ENCODE peak calls at places on chromosomes 16 and 17, in six cellular contexts. J is HCT116, P is upper lobe of left lung, W is K562, O is HepG2, T is GM12878. D is an unnamed sample.

GRCh38 chr17:81020767-81021497 is 14.0 kb upstream of the BAIAP2 start:
- ATAC-seq in W (no peak), T (no peak), O (peak), J (no peak), P (peak), D (peak)

GRCh38 chr17:49573510-49574282 is 2.0 kb upstream of the NXPH3 start:
- ATAC-seq in W (no peak), P (no peak), J (no peak), O (no peak), T (no peak), D (no peak)

GRCh38 chr17:41065829-41066624 is at the start of gene KRTAP2-4:
- ATAC-seq in T (no peak), W (peak), P (no peak), J (peak), O (no peak), D (no peak)

GRCh38 chr17:1986783-1987451 is 38.2 kb downstream of the RTN4RL1 start:
- ATAC-seq in T (no peak), O (no peak), J (no peak), P (no peak), W (peak), D (no peak)

GRCh38 chr17:61488878-61489718 is 36.9 kb downstream of the TBX4 start:
- ATAC-seq in T (no peak), P (no peak), O (peak), J (no peak), W (no peak), D (no peak)

GRCh38 chr16:28554634-28555423 is 1.1 kb downstream of the SGF29 start:
- ATAC-seq in O (no peak), T (peak), W (no peak), J (no peak), P (no peak), D (no peak)

GRCh38 chr17:50426814-50427787 is 1.1 kb downstream of the ACSF2 start:
- ATAC-seq in P (peak), W (peak), J (peak), T (peak), O (peak), D (no peak)

GRCh38 chr17:41519501-41520224 is 973 bp upstream of the KRT15 start:
- ATAC-seq in P (peak), W (peak), O (peak), T (no peak), J (no peak), D (no peak)

GRCh38 chr16:694187-694862 is 4.1 kb upstream of the WDR24 start:
- ATAC-seq in T (peak), O (peak), J (no peak), W (peak), P (no peak), D (no peak)

GRCh38 chr16:80997139-80997798 is 9.4 kb downstream of the CMC2 start:
- ATAC-seq in T (peak), W (no peak), O (peak), P (no peak), J (no peak), D (no peak)

GRCh38 chr16:4580245-4580644 is 24.1 kb downstream of the C16orf96 start:
- ATAC-seq in P (no peak), T (no peak), O (no peak), J (no peak), W (no peak), D (no peak)

GRCh38 chr17:67272312-67273050 is 27.5 kb upstream of the HELZ start:
- ATAC-seq in T (peak), P (no peak), W (peak), O (peak), J (peak), D (no peak)

GRCh38 chr17:57636274-57636673 is 108.8 kb downstream of the CCDC182 start:
- ATAC-seq in O (no peak), T (no peak), P (no peak), J (peak), W (no peak), D (no peak)

GRCh38 chr16:69520800-69521602 is 44.8 kb upstream of the NFAT5 start:
- ATAC-seq in P (no peak), W (peak), O (peak), J (no peak), T (peak), D (no peak)

GRCh38 chr16:1216296-1216619 is 8.8 kb downstream of the TPSG1 start:
- ATAC-seq in O (no peak), J (no peak), P (no peak), W (peak), T (no peak), D (no peak)

GRCh38 chr17:47219621-47220475 is 10.7 kb downstream of the MYL4 start:
- ATAC-seq in J (no peak), P (no peak), T (no peak), W (no peak), O (no peak), D (no peak)

GRCh38 chr17:80339118-80339517 is 75.8 kb upstream of the ENDOV start:
- ATAC-seq in O (peak), W (no peak), T (no peak), P (no peak), J (no peak), D (no peak)

GRCh38 chr17:80861892-80862291 is 129.7 kb upstream of the CHMP6 start:
- ATAC-seq in W (no peak), T (no peak), P (no peak), J (peak), O (no peak), D (peak)

GRCh38 chr16:15811778-15812750 is 44.8 kb downstream of the MYH11 start:
- ATAC-seq in W (no peak), O (peak), P (peak), T (no peak), J (no peak), D (peak)

GRCh38 chr17:74011963-74012362 is 191.5 kb upstream of the RPL38 start:
- ATAC-seq in P (no peak), O (peak), T (no peak), W (no peak), J (no peak), D (no peak)

GRCh38 chr17:31508310-31509094 is 117.0 kb downstream of the RAB11FIP4 start:
- ATAC-seq in T (peak), P (peak), W (peak), O (peak), J (peak), D (no peak)

GRCh38 chr17:80743181-80743771 is 198.6 kb downstream of the RPTOR start:
- ATAC-seq in P (peak), W (no peak), T (no peak), O (peak), J (no peak), D (no peak)

GRCh38 chr16:54055864-54056263 is 230.7 kb downstream of the IRX3 start:
- ATAC-seq in T (no peak), J (peak), O (no peak), W (no peak), P (no peak), D (no peak)

GRCh38 chr16:54253118-54253517 is 33.5 kb downstream of the IRX3 start:
- ATAC-seq in O (peak), J (no peak), W (no peak), P (no peak), T (no peak), D (no peak)

GRCh38 chr17:57365420-57365819 is 109.1 kb downstream of the MSI2 start:
- ATAC-seq in T (no peak), J (no peak), P (no peak), W (peak), O (no peak), D (no peak)

GRCh38 chr17:81109957-81110356 is 55.4 kb upstream of the PVALEF start:
- ATAC-seq in J (no peak), T (no peak), W (peak), P (no peak), O (no peak), D (no peak)

GRCh38 chr17:46876353-46876887 is 25.0 kb downstream of the WNT9B start:
- ATAC-seq in T (peak), J (peak), P (peak), O (peak), W (peak), D (no peak)

GRCh38 chr16:84430860-84431259 is 62.5 kb downstream of the ATP2C2 start:
- ATAC-seq in O (no peak), W (no peak), J (no peak), T (no peak), P (no peak), D (no peak)

GRCh38 chr17:20073056-20073979 is 64.2 kb downstream of the SPECC1 start:
- ATAC-seq in T (peak), P (peak), O (no peak), J (no peak), W (peak), D (no peak)

GRCh38 chr16:17134586-17134985 is 336.2 kb downstream of the XYLT1 start:
- ATAC-seq in P (no peak), O (no peak), J (no peak), T (peak), W (no peak), D (no peak)

GRCh38 chr16:19382887-19383816 is 34.5 kb upstream of the TMC5 start:
- ATAC-seq in T (no peak), J (no peak), P (peak), O (no peak), W (no peak), D (no peak)

GRCh38 chr17:47310186-47310733 is 13.5 kb upstream of the EFCAB13 start:
- ATAC-seq in T (no peak), P (no peak), O (no peak), J (no peak), W (no peak), D (no peak)

GRCh38 chr16:15434079-15434424 is 336 bp upstream of the BMERB1 start:
- ATAC-seq in W (no peak), J (peak), T (no peak), O (no peak), P (no peak), D (peak)

GRCh38 chr16:29021471-29021870 is 36.6 kb downstream of the LAT start:
- ATAC-seq in O (no peak), J (no peak), T (no peak), W (no peak), P (no peak), D (no peak)

GRCh38 chr16:23223368-23223767 is 40.8 kb downstream of the SCNN1G start:
- ATAC-seq in W (no peak), O (no peak), J (no peak), T (no peak), P (no peak), D (no peak)

DNA sequence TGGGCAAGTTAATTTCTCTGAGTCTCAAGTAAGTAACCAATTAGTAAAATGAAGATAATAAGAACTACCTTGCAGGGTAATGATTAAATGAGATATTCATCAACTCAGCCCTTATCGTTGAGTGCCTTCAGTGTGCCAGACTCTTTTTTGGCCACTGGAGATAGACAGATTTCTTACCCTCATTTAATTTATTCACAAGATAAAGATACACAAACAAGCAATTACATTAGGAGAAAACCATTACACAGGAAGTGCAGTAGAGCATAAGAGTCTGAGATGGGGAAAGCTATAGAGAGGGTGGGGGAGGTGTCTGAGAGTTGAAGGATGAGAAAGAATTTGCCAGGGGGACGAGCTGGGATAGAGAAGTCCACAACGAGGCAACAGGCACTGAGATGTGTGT is 72.5 kb upstream of the BCAR1 start:
- ATAC-seq in P (no peak), W (peak), T (no peak), J (no peak), O (no peak), D (no peak)
- TF ChIP-seq POLR2AphosphoS5 in P (no peak), W (no peak), T (no peak), J (no peak), O (no peak), D (no peak)

GRCh38 chr17:77420804-77421634 is 280.2 kb downstream of the SEC14L1 start:
- ATAC-seq in O (no peak), J (no peak), P (no peak), T (peak), W (peak), D (no peak)
- TF ChIP-seq POLR2A in O (no peak), J (no peak), P (no peak), T (no peak), W (no peak), D (no peak)

GRCh38 chr16:89376812-89377445 is 113.4 kb downstream of the ANKRD11 start:
- ATAC-seq in P (no peak), W (peak), J (no peak), O (peak), T (no peak), D (no peak)
- TF ChIP-seq POLR2AphosphoS5 in P (no peak), W (no peak), J (no peak), O (no peak), T (no peak), D (no peak)

DNA sequence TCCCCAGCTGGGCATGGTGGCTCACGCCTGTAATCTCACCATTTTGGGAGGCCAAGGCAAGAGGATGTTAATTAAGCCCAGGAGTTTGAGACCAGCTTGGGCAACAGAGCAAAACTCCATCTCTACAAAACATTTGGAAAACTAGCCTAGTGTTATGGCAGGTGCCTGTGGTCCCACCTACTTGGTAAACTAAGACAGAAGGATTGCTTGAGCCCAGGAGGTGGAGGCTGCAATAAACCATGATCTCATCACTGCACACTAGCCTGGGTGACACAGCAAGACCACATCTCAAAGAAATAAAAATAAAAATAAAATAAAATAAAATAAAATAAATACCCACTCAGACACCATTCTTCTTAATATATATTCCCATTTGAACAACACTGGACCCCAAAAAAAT is 32.0 kb downstream of the EMP2 start:
- ATAC-seq in J (no peak), W (no peak), P (no peak), T (no peak), O (no peak), D (no peak)
- TF ChIP-seq POLR2A in J (no peak), W (no peak), P (no peak), T (no peak), O (no peak), D (no peak)

DNA sequence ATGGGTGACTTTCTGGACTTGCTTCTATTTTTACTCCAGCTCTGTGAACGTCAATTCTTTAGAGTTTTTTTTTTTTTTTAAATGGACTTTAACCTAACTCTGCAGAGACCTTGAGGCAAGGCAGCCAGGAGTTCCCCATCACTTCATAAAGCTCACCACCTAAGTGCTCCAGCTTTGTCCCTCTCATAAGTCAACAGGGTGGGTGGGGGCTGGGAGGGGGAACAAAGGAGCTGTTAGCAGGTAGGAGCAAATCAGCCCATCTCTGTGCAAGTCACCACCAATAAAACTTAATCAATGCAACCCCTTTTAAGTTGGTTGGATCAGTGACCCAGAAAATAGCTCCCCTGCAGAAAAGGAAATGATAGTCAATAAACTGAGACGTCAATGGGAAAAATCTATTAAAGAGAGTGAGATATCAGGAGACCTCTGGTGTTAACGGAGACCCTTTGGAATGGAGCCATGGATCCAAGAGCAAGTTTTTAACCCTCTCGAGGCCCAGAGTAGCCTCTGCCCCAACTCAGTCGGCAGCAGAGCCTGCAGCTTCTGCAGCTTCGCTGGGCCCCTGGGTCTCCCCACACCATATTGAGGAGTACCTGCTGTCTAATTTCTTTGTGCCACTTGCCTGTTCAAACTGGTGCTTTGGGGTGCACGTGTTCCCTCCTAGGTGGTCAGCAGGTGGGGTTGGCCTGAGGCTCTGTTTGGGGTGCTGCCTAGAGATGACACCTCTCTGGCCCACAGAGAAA is 27.6 kb upstream of the ETV4 start:
- ATAC-seq in W (no peak), J (no peak), T (peak), O (peak), P (no peak), D (no peak)
- TF ChIP-seq POLR2AphosphoS5 in W (no peak), J (no peak), T (no peak), O (no peak), P (no peak), D (no peak)

DNA sequence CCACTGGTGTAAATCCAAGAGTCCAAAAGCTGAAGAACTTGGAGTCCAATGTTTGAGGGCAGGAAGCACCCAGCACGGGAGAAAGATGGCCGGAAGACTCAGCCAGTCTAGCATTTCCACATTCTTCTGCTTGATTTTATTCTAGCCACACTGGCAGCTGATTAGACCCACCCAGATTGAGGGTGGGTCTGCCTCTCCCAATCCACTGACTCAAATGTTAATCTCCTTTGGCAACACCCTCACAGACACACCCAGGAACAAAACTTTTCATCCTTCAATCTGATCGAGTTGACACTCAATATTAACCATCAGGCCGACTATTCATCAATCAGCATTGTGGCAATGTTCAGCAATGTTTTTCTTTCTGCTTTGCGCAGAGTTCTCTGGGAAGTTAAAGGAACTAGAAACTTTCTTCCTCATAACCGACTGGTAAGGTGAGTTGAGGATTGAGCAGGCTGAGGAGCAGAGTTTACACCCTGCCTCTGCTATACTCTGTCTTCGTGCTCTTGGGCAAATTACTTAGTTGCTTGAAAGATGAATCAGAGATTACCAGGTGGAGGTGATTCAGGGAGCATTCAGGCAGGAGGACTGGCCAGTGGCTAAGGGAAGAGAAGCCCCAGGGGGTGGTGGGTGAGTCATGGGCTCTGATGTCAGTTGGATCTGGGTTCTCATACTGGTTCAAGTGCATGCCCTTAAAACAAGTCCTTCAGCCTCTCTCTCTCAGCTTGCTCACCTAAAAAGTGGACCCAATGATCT is 28.2 kb upstream of the BRD7 start:
- ATAC-seq in T (no peak), W (no peak), P (no peak), J (peak), O (no peak), D (no peak)
- TF ChIP-seq POLR2A in T (no peak), W (no peak), P (no peak), J (no peak), O (no peak), D (no peak)

GRCh38 chr16:24826096-24826690 is 19.6 kb upstream of the SLC5A11 start:
- ATAC-seq in J (no peak), T (no peak), W (no peak), O (no peak), P (no peak), D (no peak)

GRCh38 chr16:24822974-24823373 is 22.8 kb upstream of the SLC5A11 start:
- ATAC-seq in W (no peak), J (no peak), O (peak), T (no peak), P (no peak), D (no peak)

GRCh38 chr16:24829153-24829552 is 16.6 kb upstream of the SLC5A11 start:
- ATAC-seq in J (no peak), W (peak), T (no peak), O (peak), P (no peak), D (no peak)

GRCh38 chr16:24825696-24826095 is 20.1 kb upstream of the SLC5A11 start:
- ATAC-seq in O (no peak), W (no peak), J (no peak), P (no peak), T (no peak), D (no peak)

DNA sequence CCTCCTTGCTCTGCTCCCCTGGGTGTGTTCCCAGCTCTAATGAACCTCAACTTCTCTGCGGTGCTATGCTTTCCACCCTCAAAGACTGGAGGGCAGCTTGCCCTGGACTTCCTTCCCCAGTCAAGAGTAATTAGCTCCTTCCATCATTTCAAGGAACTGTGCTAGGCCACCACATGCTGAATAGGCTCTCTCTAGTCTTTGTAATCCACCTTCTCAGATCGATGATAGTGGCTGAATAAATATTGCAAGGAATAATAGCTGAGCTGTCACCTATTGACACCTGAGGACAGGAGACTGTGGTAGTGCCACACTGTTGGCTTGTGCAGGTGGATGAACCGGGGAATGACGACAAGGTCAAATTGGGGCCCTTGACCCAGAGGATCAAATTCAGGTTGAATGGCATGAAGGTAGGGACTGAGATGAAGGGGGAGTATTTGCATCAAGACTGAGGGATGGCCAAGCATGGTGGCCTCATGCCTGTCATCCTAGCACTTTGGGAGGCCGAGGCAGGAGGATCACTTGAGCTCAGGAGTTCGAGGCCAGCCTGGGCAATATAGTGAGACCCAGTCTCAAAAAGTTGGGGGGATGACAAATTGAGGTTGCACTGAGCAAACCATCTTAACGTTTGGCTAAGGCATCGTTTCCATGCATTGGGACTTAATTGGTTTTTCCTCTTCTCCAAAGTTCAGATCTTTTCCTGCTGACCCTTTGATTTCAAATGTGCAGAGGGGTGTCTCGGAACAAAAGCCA is 18.8 kb upstream of the SLC5A11 start:
- ATAC-seq in T (no peak), W (no peak), J (no peak), O (no peak), P (no peak), D (no peak)
- TF ChIP-seq POLR2AphosphoS5 in T (no peak), W (no peak), J (no peak), O (no peak), P (no peak), D (no peak)